ENCODE peak calls at places on chromosomes 16 and 17, in five cellular contexts. P, W, M, U and N are unnamed samples.

GRCh38 chr16:69309316-69309715 is 1.8 kb upstream of the VPS4A start:
- DNase-seq in U (no peak), W (no peak), P (no peak), M (no peak), N (peak; percentile 35)

GRCh38 chr17:47192549-47192948 is 3.5 kb upstream of the CDC27 start:
- DNase-seq in P (no peak), M (peak; percentile 83), U (no peak), W (no peak), N (no peak)

GRCh38 chr17:79986441-79987186 is 49.1 kb downstream of the TBC1D16 start:
- DNase-seq in P (no peak), W (peak; percentile 94), U (no peak), M (no peak), N (no peak)

GRCh38 chr16:57299009-57299718 is 14.7 kb upstream of the PLLP start:
- DNase-seq in U (peak; percentile 68), W (peak; percentile 71), M (no peak), P (peak; percentile 44), N (peak; percentile 79)

GRCh38 chr17:76523084-76524037 is 14.1 kb downstream of the CYGB start:
- DNase-seq in U (peak; percentile 96), M (no peak), P (peak; percentile 88), W (peak; percentile 53), N (peak; percentile 88)

GRCh38 chr17:63698886-63699637 is 863 bp downstream of the LIMD2 start:
- DNase-seq in M (peak; percentile 59), W (peak; percentile 46), U (peak; percentile 68), P (no peak), N (peak; percentile 65)

GRCh38 chr17:74777884-74778490 is 1.8 kb upstream of the NAT9 start:
- DNase-seq in W (no peak), U (no peak), P (no peak), M (no peak), N (no peak)

GRCh38 chr17:7656958-7657715 is 6.4 kb downstream of the ATP1B2 start:
- DNase-seq in U (peak; percentile 90), W (no peak), P (peak; percentile 3), M (no peak), N (peak; percentile 98)

GRCh38 chr17:1776328-1776727 is 14.5 kb downstream of the SERPINF1 start:
- DNase-seq in U (no peak), M (no peak), P (no peak), W (no peak), N (no peak)

GRCh38 chr17:1498869-1499268 is 6.4 kb upstream of the MYO1C start:
- DNase-seq in W (no peak), U (no peak), M (no peak), P (no peak), N (no peak)

GRCh38 chr17:80212962-80213650 is 7.0 kb downstream of the SGSH start:
- DNase-seq in W (no peak), P (no peak), U (no peak), M (no peak), N (no peak)

GRCh38 chr16:49150341-49150740 is 131.3 kb downstream of the CBLN1 start:
- DNase-seq in M (no peak), W (no peak), P (no peak), U (no peak), N (no peak)

GRCh38 chr17:52759864-52760263 is 601.4 kb upstream of the CA10 start:
- DNase-seq in M (no peak), U (no peak), P (no peak), W (no peak), N (no peak)
- TF ChIP-seq CREB1 in M (no peak), U (no peak), P (no peak), W (no peak), N (no peak)

GRCh38 chr17:36131931-36132330 is 28.3 kb downstream of the CCL4 start:
- DNase-seq in M (no peak), W (no peak), U (no peak), P (no peak), N (no peak)
- H3K4me1 ChIP-seq in M (peaks cover 43% of the 10 kb centered on the region), W (peaks cover 20% of the 10 kb centered on the region), U (no peaks in the 10 kb centered on the region), P (no peaks in the 10 kb centered on the region), N (no peaks in the 10 kb centered on the region)

DNA sequence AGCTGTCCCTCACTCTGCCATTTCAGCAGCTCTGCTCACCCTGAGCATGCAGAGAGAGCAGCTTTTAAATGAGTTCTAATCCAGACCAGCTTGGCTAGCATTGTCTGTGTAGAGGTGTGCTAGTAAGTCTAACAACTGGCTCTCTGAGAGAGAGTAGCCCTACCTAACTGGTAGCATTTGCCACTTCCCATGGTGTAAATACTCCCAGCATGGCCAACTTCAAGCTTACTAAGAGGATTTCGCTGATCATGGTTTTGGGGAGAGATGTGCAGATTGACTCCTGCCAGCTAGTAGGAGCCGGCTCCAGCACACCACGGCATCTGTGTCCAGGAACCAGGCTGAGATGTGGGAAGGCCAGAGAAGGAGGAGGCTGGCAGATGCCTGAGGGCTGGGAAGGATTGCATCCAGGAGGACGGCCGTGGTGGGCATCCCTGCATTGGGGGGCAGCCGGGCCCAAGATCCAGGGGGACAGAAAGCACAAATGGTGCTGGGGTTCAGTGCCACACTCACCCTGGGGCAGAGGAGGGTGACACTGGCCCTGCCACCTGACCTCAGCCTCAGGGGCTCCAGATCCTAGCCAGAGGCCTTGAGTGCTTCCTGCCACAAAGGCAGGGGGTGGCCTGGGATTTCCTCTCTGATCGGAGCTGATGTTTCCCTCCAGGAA is 394.9 kb upstream of the TNRC6C start:
- DNase-seq in P (no peak), W (no peak), M (no peak), U (no peak), N (no peak)
- TF ChIP-seq CREB1 in P (no peak), W (no peak), M (no peak), U (no peak), N (no peak)

GRCh38 chr17:66464921-66465320 is 162.5 kb downstream of the PRKCA start:
- DNase-seq in M (no peak), P (no peak), W (no peak), U (no peak), N (no peak)

GRCh38 chr17:66467766-66468165 is 165.4 kb downstream of the PRKCA start:
- DNase-seq in W (no peak), M (no peak), P (no peak), U (no peak), N (no peak)

GRCh38 chr17:66466933-66467367 is 164.5 kb downstream of the PRKCA start:
- DNase-seq in P (peak; percentile 44), W (peak; percentile 92), U (no peak), M (no peak), N (peak; percentile 26)

GRCh38 chr17:66465701-66466100 is 163.3 kb downstream of the PRKCA start:
- DNase-seq in P (no peak), W (no peak), M (no peak), U (no peak), N (no peak)

GRCh38 chr17:66466421-66466820 is 164.0 kb downstream of the PRKCA start:
- DNase-seq in M (no peak), U (no peak), P (no peak), W (no peak), N (no peak)
- H3K4me1 ChIP-seq in M (peaks cover 25% of the 10 kb centered on the region), U (no peaks in the 10 kb centered on the region), P (peaks cover 50% of the 10 kb centered on the region), W (peaks cover 66% of the 10 kb centered on the region), N (peaks cover 16% of the 10 kb centered on the region)

GRCh38 chr16:50154369-50154947 is 1.4 kb downstream of the TENT4B start:
- DNase-seq in W (no peak), U (no peak), P (peak; percentile 27), M (no peak), N (peak; percentile 25)
- TF ChIP-seq CREB1 in W (no peak), U (no peak), P (no peak), M (no peak), N (no peak)

GRCh38 chr17:17080181-17080631 is 37.9 kb downstream of the MPRIP start:
- DNase-seq in U (no peak), M (no peak), P (no peak), W (no peak), N (no peak)

GRCh38 chr17:17079336-17079735 is 37.1 kb downstream of the MPRIP start:
- DNase-seq in W (no peak), P (no peak), M (no peak), U (no peak), N (no peak)

GRCh38 chr17:17080781-17081180 is 38.5 kb downstream of the MPRIP start:
- DNase-seq in W (no peak), P (no peak), U (no peak), M (no peak), N (no peak)

GRCh38 chr17:17078832-17079231 is 36.6 kb downstream of the MPRIP start:
- DNase-seq in M (no peak), U (no peak), P (no peak), W (no peak), N (no peak)

DNA sequence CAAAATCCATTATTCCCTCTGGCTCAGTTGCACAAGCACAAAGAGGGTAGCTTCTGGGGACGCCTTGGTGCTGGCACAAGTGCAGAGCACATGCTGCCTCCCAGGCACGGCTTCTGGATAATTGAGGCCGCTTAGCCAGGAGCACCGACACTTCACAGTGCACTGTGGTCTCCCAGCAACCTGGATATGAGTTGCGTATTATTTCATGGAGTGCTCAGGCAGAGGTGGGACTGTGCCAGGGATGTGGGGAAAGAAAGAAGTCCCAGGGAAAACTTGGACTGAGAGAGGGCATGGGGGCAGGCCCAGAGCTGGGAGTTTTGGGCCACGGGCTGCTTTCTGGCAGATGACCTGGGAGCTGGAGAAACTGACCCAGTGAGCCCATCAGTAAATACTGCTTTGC is 37.5 kb downstream of the MPRIP start:
- DNase-seq in U (no peak), W (no peak), M (no peak), P (no peak), N (no peak)
- H3K4me1 ChIP-seq in U (no peaks in the 10 kb centered on the region), W (peaks cover 51% of the 10 kb centered on the region), M (no peaks in the 10 kb centered on the region), P (peaks cover 28% of the 10 kb centered on the region), N (no peaks in the 10 kb centered on the region)

DNA sequence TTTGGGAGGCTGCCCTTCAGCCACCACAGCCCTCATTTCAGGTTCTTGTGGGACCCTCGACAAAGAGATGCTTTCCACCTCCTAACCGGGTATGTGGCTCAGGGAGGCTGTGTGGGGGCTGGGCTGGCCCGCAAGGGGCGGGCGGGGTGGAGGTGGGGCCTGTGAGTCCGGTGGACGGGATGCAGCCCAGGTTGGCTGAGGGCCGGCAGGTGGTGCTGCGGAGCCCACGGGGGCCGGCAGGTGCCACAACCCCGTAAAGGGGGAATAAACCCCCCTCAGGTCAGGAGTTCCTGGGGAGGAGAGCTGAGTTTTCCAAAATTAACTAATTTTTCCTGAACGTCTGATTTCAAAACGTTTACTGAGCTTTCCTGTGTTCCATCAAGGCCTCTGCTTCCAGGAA is 4.9 kb upstream of the CIAO3 start:
- DNase-seq in M (no peak), P (peak; percentile 77), U (peak; percentile 85), W (no peak), N (peak; percentile 91)
- TF ChIP-seq CREB1 in M (no peak), P (no peak), U (no peak), W (no peak), N (no peak)